ENCODE peak calls at places on chromosome 16, in eight cellular contexts. One of them, this sample, is unnamed.

GRCh38 chr16:56451753-56452689 is 667 bp downstream of the OGFOD1 start:
- DNase-seq in naive thymus-derived CD4-positive, alpha-beta T cell: no peak
- DNase-seq in stimulated activated naive CD8-positive, alpha-beta T cell treated with anti-CD3 and anti-CD28 coated beads, Interleukin-15, amount 100 ng/mL, for 72 hours: no peak
- DNase-seq in stimulated activated CD4-positive, alpha-beta T cell treated with anti-CD3 and anti-CD28 coated beads, Interleukin-4, amount 100 ng/mL, for 4 hours: no peak
- DNase-seq in iris pigment epithelial cell: peak; percentile 52
- DNase-seq in activated CD4-positive, alpha-beta T cell treated with anti-CD3 and anti-CD28 coated beads, Interleukin-2, amount 50 U/mL, for 4 hours: no peak
- DNase-seq in PC-3: peak; percentile 28
- DNase-seq in left cardiac atrium: peak; percentile 47
- DNase-seq in this sample: no peak

GRCh38 chr16:67421030-67421429 is 4.8 kb upstream of the ZDHHC1 start:
- DNase-seq in stimulated activated CD4-positive, alpha-beta T cell treated with anti-CD3 and anti-CD28 coated beads, Interleukin-4, amount 100 ng/mL, for 4 hours: no peak
- DNase-seq in naive thymus-derived CD4-positive, alpha-beta T cell: no peak
- DNase-seq in PC-3: no peak
- DNase-seq in left cardiac atrium: no peak
- DNase-seq in stimulated activated naive CD8-positive, alpha-beta T cell treated with anti-CD3 and anti-CD28 coated beads, Interleukin-15, amount 100 ng/mL, for 72 hours: no peak
- DNase-seq in iris pigment epithelial cell: no peak
- DNase-seq in activated CD4-positive, alpha-beta T cell treated with anti-CD3 and anti-CD28 coated beads, Interleukin-2, amount 50 U/mL, for 4 hours: no peak
- DNase-seq in this sample: no peak

GRCh38 chr16:18983565-18984424 is at the start of gene TMC7:
- DNase-seq in activated CD4-positive, alpha-beta T cell treated with anti-CD3 and anti-CD28 coated beads, Interleukin-2, amount 50 U/mL, for 4 hours: no peak
- DNase-seq in iris pigment epithelial cell: peak; percentile 76
- DNase-seq in stimulated activated CD4-positive, alpha-beta T cell treated with anti-CD3 and anti-CD28 coated beads, Interleukin-4, amount 100 ng/mL, for 4 hours: peak; percentile 6
- DNase-seq in PC-3: peak; percentile 87
- DNase-seq in left cardiac atrium: peak; percentile 84
- DNase-seq in naive thymus-derived CD4-positive, alpha-beta T cell: no peak
- DNase-seq in stimulated activated naive CD8-positive, alpha-beta T cell treated with anti-CD3 and anti-CD28 coated beads, Interleukin-15, amount 100 ng/mL, for 72 hours: peak; percentile 33
- DNase-seq in this sample: no peak

GRCh38 chr16:48687421-48688038 is 77.5 kb upstream of the N4BP1 start:
- DNase-seq in activated CD4-positive, alpha-beta T cell treated with anti-CD3 and anti-CD28 coated beads, Interleukin-2, amount 50 U/mL, for 4 hours: no peak
- DNase-seq in iris pigment epithelial cell: peak; percentile 72
- DNase-seq in PC-3: peak; percentile 73
- DNase-seq in stimulated activated CD4-positive, alpha-beta T cell treated with anti-CD3 and anti-CD28 coated beads, Interleukin-4, amount 100 ng/mL, for 4 hours: peak; percentile 3
- DNase-seq in naive thymus-derived CD4-positive, alpha-beta T cell: peak; percentile 1
- DNase-seq in stimulated activated naive CD8-positive, alpha-beta T cell treated with anti-CD3 and anti-CD28 coated beads, Interleukin-15, amount 100 ng/mL, for 72 hours: peak; percentile 26
- DNase-seq in left cardiac atrium: peak; percentile 58
- DNase-seq in this sample: peak; percentile 2

GRCh38 chr16:48054881-48055601 is 100.8 kb downstream of the ABCC12 start:
- DNase-seq in stimulated activated CD4-positive, alpha-beta T cell treated with anti-CD3 and anti-CD28 coated beads, Interleukin-4, amount 100 ng/mL, for 4 hours: peak; percentile 8
- DNase-seq in left cardiac atrium: peak; percentile 37
- DNase-seq in activated CD4-positive, alpha-beta T cell treated with anti-CD3 and anti-CD28 coated beads, Interleukin-2, amount 50 U/mL, for 4 hours: no peak
- DNase-seq in stimulated activated naive CD8-positive, alpha-beta T cell treated with anti-CD3 and anti-CD28 coated beads, Interleukin-15, amount 100 ng/mL, for 72 hours: peak; percentile 5
- DNase-seq in iris pigment epithelial cell: peak; percentile 74
- DNase-seq in naive thymus-derived CD4-positive, alpha-beta T cell: no peak
- DNase-seq in PC-3: peak; percentile 67
- DNase-seq in this sample: no peak

GRCh38 chr16:11669380-11670146 is 1.3 kb downstream of the SNN start:
- DNase-seq in naive thymus-derived CD4-positive, alpha-beta T cell: no peak
- DNase-seq in activated CD4-positive, alpha-beta T cell treated with anti-CD3 and anti-CD28 coated beads, Interleukin-2, amount 50 U/mL, for 4 hours: no peak
- DNase-seq in stimulated activated naive CD8-positive, alpha-beta T cell treated with anti-CD3 and anti-CD28 coated beads, Interleukin-15, amount 100 ng/mL, for 72 hours: no peak
- DNase-seq in PC-3: no peak
- DNase-seq in stimulated activated CD4-positive, alpha-beta T cell treated with anti-CD3 and anti-CD28 coated beads, Interleukin-4, amount 100 ng/mL, for 4 hours: no peak
- DNase-seq in iris pigment epithelial cell: no peak
- DNase-seq in left cardiac atrium: peak; percentile 79
- DNase-seq in this sample: no peak

GRCh38 chr16:4556112-4556511 is at the start of gene C16orf96:
- DNase-seq in naive thymus-derived CD4-positive, alpha-beta T cell: no peak
- DNase-seq in left cardiac atrium: no peak
- DNase-seq in activated CD4-positive, alpha-beta T cell treated with anti-CD3 and anti-CD28 coated beads, Interleukin-2, amount 50 U/mL, for 4 hours: no peak
- DNase-seq in iris pigment epithelial cell: peak; percentile 20
- DNase-seq in stimulated activated naive CD8-positive, alpha-beta T cell treated with anti-CD3 and anti-CD28 coated beads, Interleukin-15, amount 100 ng/mL, for 72 hours: no peak
- DNase-seq in PC-3: no peak
- DNase-seq in stimulated activated CD4-positive, alpha-beta T cell treated with anti-CD3 and anti-CD28 coated beads, Interleukin-4, amount 100 ng/mL, for 4 hours: no peak
- DNase-seq in this sample: no peak

GRCh38 chr16:66814734-66815133 is 13.3 kb upstream of the TERB1 start:
- DNase-seq in left cardiac atrium: no peak
- DNase-seq in stimulated activated naive CD8-positive, alpha-beta T cell treated with anti-CD3 and anti-CD28 coated beads, Interleukin-15, amount 100 ng/mL, for 72 hours: no peak
- DNase-seq in iris pigment epithelial cell: no peak
- DNase-seq in PC-3: no peak
- DNase-seq in activated CD4-positive, alpha-beta T cell treated with anti-CD3 and anti-CD28 coated beads, Interleukin-2, amount 50 U/mL, for 4 hours: no peak
- DNase-seq in naive thymus-derived CD4-positive, alpha-beta T cell: no peak
- DNase-seq in stimulated activated CD4-positive, alpha-beta T cell treated with anti-CD3 and anti-CD28 coated beads, Interleukin-4, amount 100 ng/mL, for 4 hours: no peak
- DNase-seq in this sample: no peak

GRCh38 chr16:79768594-79768993 is 168.1 kb upstream of the MAF start:
- DNase-seq in stimulated activated CD4-positive, alpha-beta T cell treated with anti-CD3 and anti-CD28 coated beads, Interleukin-4, amount 100 ng/mL, for 4 hours: no peak
- DNase-seq in PC-3: no peak
- DNase-seq in activated CD4-positive, alpha-beta T cell treated with anti-CD3 and anti-CD28 coated beads, Interleukin-2, amount 50 U/mL, for 4 hours: no peak
- DNase-seq in iris pigment epithelial cell: no peak
- DNase-seq in left cardiac atrium: no peak
- DNase-seq in stimulated activated naive CD8-positive, alpha-beta T cell treated with anti-CD3 and anti-CD28 coated beads, Interleukin-15, amount 100 ng/mL, for 72 hours: no peak
- DNase-seq in naive thymus-derived CD4-positive, alpha-beta T cell: no peak
- DNase-seq in this sample: no peak

GRCh38 chr16:28990375-28991040 is 5.7 kb downstream of the LAT start:
- DNase-seq in left cardiac atrium: no peak
- DNase-seq in stimulated activated CD4-positive, alpha-beta T cell treated with anti-CD3 and anti-CD28 coated beads, Interleukin-4, amount 100 ng/mL, for 4 hours: peak; percentile 63
- DNase-seq in PC-3: no peak
- DNase-seq in naive thymus-derived CD4-positive, alpha-beta T cell: no peak
- DNase-seq in stimulated activated naive CD8-positive, alpha-beta T cell treated with anti-CD3 and anti-CD28 coated beads, Interleukin-15, amount 100 ng/mL, for 72 hours: peak; percentile 62
- DNase-seq in activated CD4-positive, alpha-beta T cell treated with anti-CD3 and anti-CD28 coated beads, Interleukin-2, amount 50 U/mL, for 4 hours: peak; percentile 70
- DNase-seq in iris pigment epithelial cell: no peak
- DNase-seq in this sample: no peak

GRCh38 chr16:80804061-80804450 is 342 bp downstream of the CDYL2 start:
- DNase-seq in left cardiac atrium: peak; percentile 66
- DNase-seq in stimulated activated CD4-positive, alpha-beta T cell treated with anti-CD3 and anti-CD28 coated beads, Interleukin-4, amount 100 ng/mL, for 4 hours: peak; percentile 65
- DNase-seq in naive thymus-derived CD4-positive, alpha-beta T cell: peak; percentile 54
- DNase-seq in activated CD4-positive, alpha-beta T cell treated with anti-CD3 and anti-CD28 coated beads, Interleukin-2, amount 50 U/mL, for 4 hours: peak; percentile 59
- DNase-seq in PC-3: peak; percentile 34
- DNase-seq in iris pigment epithelial cell: peak; percentile 53
- DNase-seq in stimulated activated naive CD8-positive, alpha-beta T cell treated with anti-CD3 and anti-CD28 coated beads, Interleukin-15, amount 100 ng/mL, for 72 hours: peak; percentile 57
- DNase-seq in this sample: no peak

GRCh38 chr16:66539628-66540469 is 10.1 kb downstream of the TK2 start:
- DNase-seq in stimulated activated CD4-positive, alpha-beta T cell treated with anti-CD3 and anti-CD28 coated beads, Interleukin-4, amount 100 ng/mL, for 4 hours: no peak
- DNase-seq in iris pigment epithelial cell: peak; percentile 54
- DNase-seq in left cardiac atrium: no peak
- DNase-seq in PC-3: no peak
- DNase-seq in stimulated activated naive CD8-positive, alpha-beta T cell treated with anti-CD3 and anti-CD28 coated beads, Interleukin-15, amount 100 ng/mL, for 72 hours: no peak
- DNase-seq in activated CD4-positive, alpha-beta T cell treated with anti-CD3 and anti-CD28 coated beads, Interleukin-2, amount 50 U/mL, for 4 hours: no peak
- DNase-seq in naive thymus-derived CD4-positive, alpha-beta T cell: no peak
- DNase-seq in this sample: no peak

This sample was measured in keratinocyte.